ENCODE peak calls at places on chromosomes 4 and X, in seven cellular contexts. E is neural progenitor cell, X is T-helper 17 cell, N is stromal cell of bone marrow, G is GM12865, D is NCI-H2081, P is astrocyte. B is an unnamed sample.

GRCh38 chr4:77911091-77911490 is 48.5 kb downstream of the MRPL1 start:
- DNase-seq in D (no peak), X (no peak), N (no peak), E (no peak), G (no peak), P (no peak), B (no peak)

GRCh38 chr4:151842430-151843079 is 81.7 kb upstream of the GATB start:
- DNase-seq in G (no peak), D (no peak), P (no peak), X (no peak), N (no peak), E (no peak), B (no peak)

GRCh38 chrX:139324756-139325155 is 205.8 kb upstream of the F9 start:
- DNase-seq in D (no peak), P (no peak), X (no peak), N (no peak), G (no peak), E (no peak), B (no peak)

GRCh38 chr4:80390178-80390577 is 54.6 kb downstream of the CFAP299 start:
- DNase-seq in X (no peak), P (no peak), N (no peak), G (no peak), E (no peak), D (no peak), B (no peak)

GRCh38 chr4:7739918-7740865 is 199.5 kb downstream of the AFAP1 start:
- DNase-seq in N (no peak), D (no peak), P (no peak), X (no peak), G (no peak), E (no peak), B (no peak)

GRCh38 chr4:90027565-90027964 is 99.6 kb upstream of the CCSER1 start:
- DNase-seq in G (peak), P (no peak), E (no peak), D (no peak), X (no peak), N (no peak), B (no peak)

GRCh38 chr4:48375651-48376291 is 34.4 kb downstream of the SLAIN2 start:
- DNase-seq in N (peak), G (no peak), X (no peak), E (no peak), D (peak), P (peak), B (peak)

GRCh38 chr4:158913766-158914165 is 144.9 kb downstream of the FNIP2 start:
- DNase-seq in P (no peak), D (no peak), E (no peak), G (no peak), N (no peak), X (no peak), B (no peak)

GRCh38 chrX:134632386-134632785 is 25.9 kb downstream of the PLAC1 start:
- DNase-seq in P (no peak), D (no peak), N (no peak), G (no peak), E (no peak), X (no peak), B (no peak)

GRCh38 chrX:151923648-151924047 is 11.0 kb downstream of the MAGEA4 start:
- DNase-seq in D (no peak), G (no peak), X (no peak), N (no peak), E (no peak), P (no peak), B (no peak)